ENCODE peak calls at places on chromosome 14, in four cellular contexts. B is CD4-positive, alpha-beta T cell; V is lower leg skin; M is Calu3. H is an unnamed sample.

GRCh38 chr14:36773136-36773540 is 111.5 kb downstream of the PAX9 start:
- DNase-seq in B (no peak), V (no peak), M (peak), H (peak)

GRCh38 chr14:77140343-77140936 is 1.2 kb downstream of the ZDHHC22 start:
- DNase-seq in B (no peak), V (no peak), M (no peak), H (no peak)

GRCh38 chr14:68306934-68307758 is 485.7 kb downstream of the ZFP36L1 start:
- DNase-seq in B (no peak), V (no peak), M (peak), H (no peak)

GRCh38 chr14:24692382-24693352 is 58.7 kb upstream of the GZMB start:
- DNase-seq in B (no peak), V (no peak), M (no peak), H (no peak)

GRCh38 chr14:24665440-24665991 is 31.5 kb upstream of the GZMB start:
- DNase-seq in B (no peak), V (no peak), M (no peak), H (peak)

GRCh38 chr14:35414365-35414764 is 9.8 kb upstream of the NFKBIA start:
- DNase-seq in B (no peak), V (no peak), M (no peak), H (no peak)

GRCh38 chr14:70831382-70831781 is 22.1 kb upstream of the MAP3K9 start:
- DNase-seq in B (no peak), V (no peak), M (no peak), H (no peak)

GRCh38 chr14:93962701-93963601 is 13.4 kb downstream of the ASB2 start:
- DNase-seq in B (peak), V (no peak), M (no peak), H (no peak)

GRCh38 chr14:90228478-90228877 is 27.9 kb upstream of the PSMC1 start:
- DNase-seq in B (no peak), V (no peak), M (no peak), H (no peak)

GRCh38 chr14:23582906-23583760 is 4.5 kb upstream of the JPH4 start:
- DNase-seq in B (no peak), V (no peak), M (no peak), H (no peak)

GRCh38 chr14:72947366-72948160 is 21.3 kb downstream of the DCAF4 start:
- DNase-seq in B (no peak), V (no peak), M (no peak), H (no peak)

GRCh38 chr14:27026097-27026496 is 428.3 kb upstream of the NOVA1 start:
- DNase-seq in B (no peak), V (no peak), M (no peak), H (no peak)

GRCh38 chr14:75523771-75524171 is 1.5 kb downstream of the BATF start:
- DNase-seq in B (no peak), V (no peak), M (no peak), H (no peak)

GRCh38 chr14:76348898-76349297 is 27.0 kb upstream of the ESRRB start:
- DNase-seq in B (no peak), V (peak), M (no peak), H (peak)

GRCh38 chr14:54374117-54374884 is 22.5 kb upstream of the CDKN3 start:
- DNase-seq in B (no peak), V (no peak), M (no peak), H (no peak)

GRCh38 chr14:21202463-21203358 is 46.8 kb upstream of the OR5AU1 start:
- DNase-seq in B (no peak), V (no peak), M (no peak), H (no peak)

DNA sequence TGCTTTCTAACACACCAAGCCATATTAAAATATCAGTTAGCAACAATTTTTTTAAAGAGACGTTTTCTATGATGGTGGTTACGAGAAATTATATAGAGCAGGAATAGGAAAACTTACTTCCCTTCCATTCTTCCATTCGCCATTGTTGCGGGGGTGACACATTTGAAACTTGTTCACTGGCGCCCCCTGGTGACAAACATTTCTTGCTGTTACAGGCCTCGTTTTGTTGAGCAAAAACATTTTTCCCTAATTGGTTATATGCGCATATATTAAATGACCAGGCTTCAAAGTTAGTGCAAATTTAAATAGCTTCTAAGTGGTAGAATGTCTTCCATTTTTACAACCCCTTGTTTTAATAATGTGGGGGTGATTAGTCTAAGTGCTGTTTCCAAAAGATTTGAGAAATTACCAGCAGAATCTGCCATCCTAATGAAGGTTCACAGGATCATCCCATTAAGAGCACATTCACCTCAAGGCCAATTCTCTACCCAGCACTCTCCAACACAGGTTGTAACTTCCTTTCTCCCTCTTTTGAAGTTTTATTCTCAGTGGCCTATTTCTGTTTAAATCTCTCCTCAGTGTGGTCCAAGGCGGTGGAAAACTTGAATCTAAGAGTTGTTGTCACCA is 1124.7 kb downstream of the FLRT2 start:
- DNase-seq in B (no peak), V (no peak), M (peak), H (peak)
- TF ChIP-seq CTCF in B (no peak), V (no peak), M (peak), H (peak)

GRCh38 chr14:102158797-102159196 is 19.1 kb downstream of the WDR20 start:
- DNase-seq in B (no peak), V (no peak), M (no peak), H (no peak)
- TF ChIP-seq CTCF in B (no peak), V (no peak), M (no peak), H (no peak)

GRCh38 chr14:85195872-85196477 is 334.0 kb upstream of the FLRT2 start:
- DNase-seq in B (no peak), V (no peak), M (no peak), H (peak)
- TF ChIP-seq CTCF in B (no peak), V (no peak), M (peak), H (peak)

GRCh38 chr14:97410667-97411286 is 613.6 kb downstream of the VRK1 start:
- DNase-seq in B (no peak), V (no peak), M (no peak), H (no peak)
- TF ChIP-seq CTCF in B (peak), V (no peak), M (no peak), H (no peak)

DNA sequence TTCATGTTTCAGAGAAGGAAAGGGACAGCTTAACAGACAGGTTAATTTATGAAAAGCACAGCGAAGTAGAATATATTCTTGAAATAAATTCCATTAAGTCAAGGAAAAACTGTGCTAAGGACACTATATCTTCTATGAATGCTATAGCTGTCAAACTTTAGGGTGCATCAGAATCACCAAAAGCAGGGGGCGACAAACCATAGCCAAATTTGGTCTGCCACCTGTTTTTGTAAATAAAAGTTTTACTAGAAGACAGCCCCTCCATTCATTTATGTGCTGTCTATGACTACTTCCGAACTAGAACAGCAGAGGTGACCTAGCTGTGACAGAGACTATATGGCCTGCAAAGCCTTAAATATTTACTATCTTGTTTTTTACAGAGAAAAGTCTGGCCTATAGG is 25.9 kb downstream of the PPP4R3A start:
- DNase-seq in B (no peak), V (no peak), M (no peak), H (no peak)
- TF ChIP-seq CTCF in B (no peak), V (no peak), M (no peak), H (no peak)

GRCh38 chr14:88765130-88765529 is 27.6 kb downstream of the EML5 start:
- DNase-seq in B (no peak), V (no peak), M (no peak), H (no peak)
- TF ChIP-seq CTCF in B (no peak), V (no peak), M (no peak), H (no peak)

H was measured in RWPE1.